ENCODE peak calls at places on chromosome 13, in eight cellular contexts. R, D, Z, I, Y, F, U and L are unnamed samples.

GRCh38 chr13:23022667-23023066 is 158.1 kb upstream of the SGCG start:
- DNase-seq in Z (no peak), I (no peak), F (no peak), R (no peak), D (no peak), Y (no peak), U (no peak), L (no peak)

GRCh38 chr13:107518780-107519179 is 696.6 kb downstream of the LIG4 start:
- DNase-seq in R (no peak), Z (no peak), Y (no peak), U (no peak), D (no peak), F (no peak), I (no peak), L (no peak)

GRCh38 chr13:56019606-56020005 is 1121.1 kb upstream of the PRR20A start:
- DNase-seq in Z (no peak), D (no peak), U (no peak), I (no peak), R (no peak), Y (no peak), F (no peak), L (no peak)

GRCh38 chr13:110297771-110298170 is 9.2 kb downstream of the COL4A1 start:
- DNase-seq in Z (no peak), R (no peak), F (no peak), D (no peak), I (no peak), Y (no peak), U (no peak), L (no peak)

GRCh38 chr13:40480012-40480914 is 186.2 kb downstream of the FOXO1 start:
- DNase-seq in R (no peak), D (no peak), U (no peak), Z (no peak), F (no peak), Y (no peak), I (peak), L (no peak)

GRCh38 chr13:76286178-76286577 is 600.0 kb downstream of the KCTD12 start:
- DNase-seq in R (peak), D (no peak), F (no peak), Z (peak), I (no peak), U (no peak), Y (no peak), L (no peak)

GRCh38 chr13:101417043-101417406 is 717 bp upstream of the NALCN start:
- DNase-seq in R (peak), F (no peak), U (no peak), Y (no peak), Z (peak), D (peak), I (no peak), L (peak)

GRCh38 chr13:113938246-113938645 is 35.6 kb downstream of the C13orf46 start:
- DNase-seq in F (no peak), I (no peak), D (no peak), Z (no peak), R (no peak), Y (no peak), U (no peak), L (no peak)

GRCh38 chr13:37618554-37618953 is 20.0 kb upstream of the POSTN start:
- DNase-seq in Z (no peak), U (no peak), Y (no peak), I (no peak), R (no peak), D (no peak), F (no peak), L (no peak)

GRCh38 chr13:112064222-112064621 is 2.7 kb upstream of the SOX1 start:
- DNase-seq in U (no peak), D (no peak), R (no peak), F (no peak), I (no peak), Y (no peak), Z (no peak), L (no peak)

GRCh38 chr13:103525530-103525929 is 459.3 kb upstream of the SLC10A2 start:
- DNase-seq in I (no peak), F (no peak), R (no peak), Y (no peak), U (no peak), Z (no peak), D (no peak), L (no peak)

GRCh38 chr13:77637583-77637982 is 59.9 kb upstream of the SLAIN1 start:
- DNase-seq in R (no peak), D (peak), I (no peak), Z (no peak), U (no peak), Y (no peak), F (no peak), L (no peak)

GRCh38 chr13:91313103-91313502 is 34.4 kb upstream of the MIR17HG start:
- DNase-seq in U (no peak), D (peak), Z (no peak), R (peak), F (no peak), I (no peak), Y (no peak), L (no peak)

GRCh38 chr13:28707629-28708427 is 10.9 kb downstream of the SLC46A3 start:
- DNase-seq in F (no peak), Y (no peak), U (no peak), D (no peak), I (no peak), Z (peak), R (peak), L (no peak)

GRCh38 chr13:41457589-41458186 is 338 bp downstream of the RGCC start:
- DNase-seq in I (no peak), U (peak), D (no peak), Y (peak), R (no peak), Z (no peak), F (no peak), L (no peak)

GRCh38 chr13:79933389-79933788 is 407.5 kb downstream of the SPRY2 start:
- DNase-seq in Z (no peak), U (no peak), R (peak), F (no peak), I (no peak), D (no peak), Y (no peak), L (no peak)

GRCh38 chr13:47903836-47904235 is 97.2 kb downstream of the SUCLA2 start:
- DNase-seq in D (no peak), R (peak), U (no peak), I (no peak), Y (no peak), Z (no peak), F (no peak), L (peak)

GRCh38 chr13:64810701-64811258 is 2419.4 kb downstream of the PCDH9 start:
- DNase-seq in R (peak), F (no peak), Z (no peak), Y (no peak), D (no peak), I (no peak), U (no peak), L (no peak)

GRCh38 chr13:105377452-105377851 is 1158.0 kb downstream of the EFNB2 start:
- DNase-seq in Z (no peak), F (no peak), U (no peak), D (no peak), R (no peak), Y (no peak), I (no peak), L (no peak)

GRCh38 chr13:33199282-33199850 is 86.2 kb downstream of the STARD13 start:
- DNase-seq in R (no peak), U (no peak), Z (no peak), D (no peak), F (no peak), Y (no peak), I (no peak), L (no peak)

GRCh38 chr13:49649244-49649962 is 21.1 kb downstream of the ARL11 start:
- DNase-seq in U (no peak), I (no peak), F (no peak), R (peak), Z (no peak), Y (no peak), D (peak), L (no peak)

GRCh38 chr13:47287291-47287751 is 390.5 kb upstream of the HTR2A start:
- DNase-seq in F (no peak), U (no peak), Z (peak), I (no peak), Y (no peak), D (no peak), R (peak), L (no peak)

GRCh38 chr13:47680752-47681151 is 320.3 kb downstream of the SUCLA2 start:
- DNase-seq in F (no peak), D (no peak), U (no peak), I (no peak), R (peak), Z (no peak), Y (no peak), L (no peak)

GRCh38 chr13:79541426-79542049 is 60.6 kb downstream of the NDFIP2 start:
- DNase-seq in U (no peak), R (peak), D (peak), Z (peak), F (no peak), Y (no peak), I (no peak), L (peak)

GRCh38 chr13:60178327-60178726 is 14.6 kb upstream of the DIAPH3 start:
- DNase-seq in U (no peak), Z (no peak), Y (no peak), F (no peak), D (no peak), R (no peak), I (no peak), L (no peak)

GRCh38 chr13:50831510-50831909 is 12.0 kb downstream of the DLEU7 start:
- DNase-seq in I (no peak), D (no peak), R (no peak), F (no peak), Y (no peak), Z (no peak), U (no peak), L (no peak)

GRCh38 chr13:73722120-73722519 is 412.1 kb downstream of the KLF12 start:
- DNase-seq in Y (no peak), I (no peak), D (no peak), U (no peak), R (peak), Z (peak), F (no peak), L (peak)

GRCh38 chr13:30671271-30671815 is 53.6 kb downstream of the USPL1 start:
- DNase-seq in U (no peak), D (no peak), F (no peak), I (no peak), R (no peak), Z (no peak), Y (no peak), L (no peak)

GRCh38 chr13:96544965-96545364 is 449.3 kb downstream of the OXGR1 start:
- DNase-seq in I (no peak), D (no peak), Z (no peak), Y (no peak), F (no peak), U (no peak), R (peak), L (no peak)

GRCh38 chr13:24097667-24098066 is 62.9 kb upstream of the SPATA13 start:
- DNase-seq in R (no peak), F (no peak), D (no peak), I (no peak), Y (no peak), U (no peak), Z (no peak), L (no peak)
- H3K4me3 ChIP-seq in R (no peak), F (no peak), D (no peak), I (no peak), Y (no peak), U (no peak), Z (no peak), L (no peak)

GRCh38 chr13:99436686-99437416 is 64.4 kb upstream of the TM9SF2 start:
- DNase-seq in U (peak), R (peak), Z (peak), Y (peak), I (peak), D (peak), F (peak), L (no peak)
- TF ChIP-seq CTCF in U (peak), R (peak), Z (peak), Y (peak), I (peak), D (peak), F (peak), L (peak)

DNA sequence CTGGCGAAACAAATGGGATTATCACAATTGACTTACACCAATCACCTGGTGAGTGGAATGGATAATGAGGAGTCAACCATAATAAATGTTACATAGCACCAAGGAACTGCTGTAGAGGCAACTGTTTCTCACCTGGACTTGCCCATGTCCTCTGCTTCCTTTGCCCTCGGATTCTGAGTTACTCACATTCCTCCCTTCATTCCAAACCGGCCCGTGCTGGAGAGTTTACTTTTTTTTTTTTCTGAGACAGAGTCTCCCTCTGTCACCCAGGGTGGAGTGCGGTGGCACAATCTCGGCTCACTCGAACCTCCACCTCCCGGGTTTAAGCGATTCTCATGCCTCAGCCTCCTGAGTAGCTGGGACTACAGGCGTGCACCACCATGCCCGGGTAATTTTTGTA is 41.5 kb upstream of the TSC22D1 start:
- DNase-seq in R (no peak), Z (no peak), Y (no peak), U (no peak), I (no peak), F (no peak), D (peak), L (no peak)
- H3K4me3 ChIP-seq in R (no peak), Z (no peak), Y (no peak), U (no peak), I (no peak), F (no peak), D (no peak), L (no peak)

DNA sequence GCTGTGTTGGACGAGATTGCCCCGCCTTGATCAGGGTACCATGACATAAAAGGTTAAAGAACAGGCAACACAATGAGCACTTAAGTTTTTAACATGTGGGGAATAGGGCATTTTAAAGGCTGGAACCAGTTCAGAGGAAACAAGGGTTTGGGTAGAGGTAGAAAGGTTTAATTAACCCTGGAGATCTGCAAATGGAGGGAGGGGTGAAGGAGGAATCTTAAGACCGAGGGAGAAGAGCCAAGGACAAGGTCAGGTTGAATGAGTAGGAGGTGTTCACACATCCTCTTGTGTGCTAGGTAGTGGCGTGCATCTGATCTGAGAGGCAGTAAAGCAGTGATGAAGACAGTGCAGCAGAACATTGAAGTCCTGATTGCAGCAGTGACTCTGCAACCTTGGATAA is 28.5 kb downstream of the SKA3 start:
- DNase-seq in R (no peak), Y (no peak), F (no peak), U (no peak), D (no peak), I (no peak), Z (no peak), L (no peak)
- TF ChIP-seq CTCF in R (no peak), Y (no peak), F (no peak), U (no peak), D (no peak), I (no peak), Z (no peak), L (no peak)